ENCODE peak calls at places on chromosomes 12 and 14, in ten cellular contexts. B is HuH-7, G is BJ, X is A549, Z is AG09309, T is kidney glomerular epithelial cell, E is H9, W is GM10248, S is GM06990, K is NCI-H2171 treated with DMSO at 0.1 percent for 48 hours. I is an unnamed sample.

GRCh38 chr12:14422516-14423230 is 57.2 kb downstream of the ATF7IP start:
- DNase-seq in B (no peak), G (no peak), X (no peak), Z (no peak), T (no peak), E (no peak), W (no peak), S (no peak), K (peak), I (no peak)

GRCh38 chr12:25469861-25470260 is 83.2 kb downstream of the LMNTD1 start:
- DNase-seq in B (no peak), G (no peak), X (no peak), Z (no peak), T (no peak), E (no peak), W (no peak), S (no peak), K (no peak), I (no peak)

GRCh38 chr12:126389961-126390360 is 1324.7 kb downstream of the AACS start:
- DNase-seq in B (no peak), G (no peak), X (no peak), Z (no peak), T (no peak), E (no peak), W (no peak), S (no peak), K (no peak), I (no peak)

GRCh38 chr12:68565391-68565903 is 45.3 kb upstream of the RAP1B start:
- DNase-seq in B (peak), G (peak), X (peak), Z (peak), T (peak), E (no peak), W (no peak), S (no peak), K (no peak), I (no peak)

GRCh38 chr12:43337571-43338497 is 214.2 kb downstream of the ADAMTS20 start:
- DNase-seq in B (no peak), G (peak), X (no peak), Z (no peak), T (peak), E (no peak), W (peak), S (no peak), K (no peak), I (no peak)

GRCh38 chr14:69093551-69094421 is 59.1 kb downstream of the DCAF5 start:
- DNase-seq in B (peak), G (no peak), X (no peak), Z (no peak), T (peak), E (no peak), W (no peak), S (no peak), K (no peak), I (no peak)

GRCh38 chr14:70755655-70756054 is 53.7 kb downstream of the MAP3K9 start:
- DNase-seq in B (no peak), G (no peak), X (no peak), Z (no peak), T (no peak), E (no peak), W (no peak), S (no peak), K (peak), I (no peak)

GRCh38 chr12:108401964-108402363 is 62.9 kb upstream of the CMKLR1 start:
- DNase-seq in B (no peak), G (no peak), X (no peak), Z (no peak), T (no peak), E (no peak), W (no peak), S (no peak), K (no peak), I (no peak)

GRCh38 chr14:83548061-83548839 is 1981.7 kb upstream of the FLRT2 start:
- DNase-seq in B (no peak), G (no peak), X (no peak), Z (no peak), T (peak), E (no peak), W (no peak), S (no peak), K (no peak), I (no peak)

GRCh38 chr12:28497889-28498411 is 307.7 kb downstream of the CCDC91 start:
- DNase-seq in B (no peak), G (no peak), X (peak), Z (no peak), T (peak), E (no peak), W (peak), S (peak), K (no peak), I (peak)

GRCh38 chr12:53624453-53624852 is 1.7 kb downstream of the ATF7 start:
- DNase-seq in B (no peak), G (no peak), X (no peak), Z (no peak), T (no peak), E (no peak), W (no peak), S (no peak), K (no peak), I (no peak)

GRCh38 chr14:59811850-59812249 is 58.7 kb downstream of the RTN1 start:
- DNase-seq in B (no peak), G (no peak), X (no peak), Z (no peak), T (no peak), E (no peak), W (no peak), S (no peak), K (no peak), I (no peak)

GRCh38 chr14:101293609-101294008 is 267.7 kb upstream of the DIO3 start:
- DNase-seq in B (no peak), G (no peak), X (no peak), Z (no peak), T (no peak), E (no peak), W (no peak), S (no peak), K (no peak), I (no peak)

GRCh38 chr12:124517260-124518050 is 50.0 kb downstream of the NCOR2 start:
- DNase-seq in B (no peak), G (no peak), X (peak), Z (no peak), T (peak), E (no peak), W (no peak), S (no peak), K (peak), I (no peak)